ENCODE peak calls at places on chromosomes 4 and X, in four cellular contexts. X is stomach, O is right lobe of liver, F is GM23248. C is an unnamed sample. For H3K9me3 and H3K36me3, the result is how much of the 10 kb centered on the place peaks cover.

GRCh38 chrX:43350935-43351334 is 305.2 kb upstream of the MAOA start:
- DNase-seq in X (no peak), O (no peak), F (no peak), C (no peak)

GRCh38 chrX:136781180-136781797 is 557 bp upstream of the ARHGEF6 start:
- DNase-seq in X (no peak), O (no peak), F (peak), C (no peak)

GRCh38 chrX:71636438-71637252 is 18.3 kb upstream of the CXCR3 start:
- DNase-seq in X (no peak), O (no peak), F (no peak), C (no peak)

GRCh38 chrX:42755820-42756219 is 22.1 kb downstream of the PPP1R2C start:
- DNase-seq in X (no peak), O (no peak), F (peak), C (peak)

GRCh38 chrX:2817036-2817435 is 11.7 kb upstream of the GYG2 start:
- DNase-seq in X (no peak), O (no peak), F (no peak), C (no peak)

GRCh38 chrX:9899640-9900075 is 67.5 kb upstream of the CLDN34 start:
- DNase-seq in X (no peak), O (no peak), F (peak), C (no peak)

GRCh38 chrX:46626566-46626965 is 53.0 kb downstream of the CHST7 start:
- DNase-seq in X (no peak), O (no peak), F (no peak), C (no peak)

GRCh38 chr4:51843309-51844156 is 580 bp downstream of the DCUN1D4 start:
- DNase-seq in X (peak), O (peak), F (peak), C (peak)

GRCh38 chr4:11428701-11429571 is at the start of gene HS3ST1:
- DNase-seq in X (peak), O (peak), F (peak), C (peak)

GRCh38 chr4:19835429-19835828 is 416.3 kb upstream of the SLIT2 start:
- DNase-seq in X (no peak), O (no peak), F (no peak), C (no peak)
- H3K9me3 ChIP-seq in X (under half), O (under half), F (under half), C (under half)

GRCh38 chr4:103060453-103061148 is 16.0 kb downstream of the SLC9B2 start:
- DNase-seq in X (no peak), O (no peak), F (no peak), C (no peak)
- H3K36me3 ChIP-seq in X (under half), O (under half), F (under half), C (under half)

GRCh38 chr4:88350786-88351185 is 27.9 kb upstream of the HERC6 start:
- DNase-seq in X (no peak), O (no peak), F (no peak), C (no peak)
- H3K9me3 ChIP-seq in X (under half), O (under half), F (under half), C (under half)

GRCh38 chr4:8236920-8237195 is 32.7 kb upstream of the HTRA3 start:
- DNase-seq in X (no peak), O (no peak), F (no peak), C (no peak)
- H3K36me3 ChIP-seq in X (half or more), O (under half), F (under half), C (under half)

DNA sequence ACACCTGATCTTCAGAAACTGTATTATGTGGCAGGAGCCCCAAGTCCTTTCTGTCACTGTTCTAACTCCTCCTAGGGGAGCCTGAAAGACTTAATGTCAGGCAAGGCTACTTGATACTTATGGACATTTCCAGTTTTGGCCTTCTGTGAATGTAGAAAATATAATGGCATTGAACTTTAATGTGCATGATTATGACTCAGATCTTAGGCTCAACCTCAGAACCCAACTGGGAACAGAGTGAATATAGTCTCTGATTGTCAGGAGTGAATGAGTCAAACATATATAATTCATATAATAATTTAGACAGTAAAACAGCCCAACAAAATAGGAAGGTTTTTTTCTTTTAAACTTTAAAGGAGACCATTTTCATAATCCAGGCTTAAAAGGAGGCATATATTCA is 297.9 kb downstream of the ANKRD50 start:
- DNase-seq in X (no peak), O (no peak), F (peak), C (no peak)
- H3K9me3 ChIP-seq in X (under half), O (under half), F (under half), C (under half)

GRCh38 chr4:77022581-77023133 is 53.1 kb downstream of the CCNI start:
- DNase-seq in X (no peak), O (no peak), F (peak), C (no peak)
- H3K36me3 ChIP-seq in X (half or more), O (under half), F (half or more), C (under half)

DNA sequence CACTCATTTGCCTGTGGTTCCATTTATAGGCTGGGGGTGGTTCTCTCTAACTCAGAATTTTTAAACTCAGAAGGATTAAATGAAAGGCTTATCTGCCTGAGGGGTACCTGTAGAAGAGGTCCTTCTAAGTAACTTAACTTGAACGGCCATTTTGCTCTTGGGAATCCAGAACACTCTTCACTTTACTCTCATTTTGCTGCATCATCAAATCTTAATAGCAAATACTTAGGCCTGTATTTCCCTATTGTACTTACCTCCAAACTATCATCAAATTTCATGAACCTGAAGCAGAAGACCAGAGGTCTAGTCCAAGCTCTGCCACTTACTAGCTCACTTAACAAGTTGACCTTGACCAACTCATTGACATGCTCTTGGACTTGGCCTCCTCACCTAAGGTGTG is 70.4 kb downstream of the GRIA3 start:
- DNase-seq in X (no peak), O (no peak), F (no peak), C (no peak)
- H3K9me3 ChIP-seq in X (under half), O (under half), F (under half), C (under half)